ENCODE peak calls at places on chromosomes 13 and 19, in nine cellular contexts. O is lung; A is AG04450; P is CD8-positive, alpha-beta T cell; K is thoracic aorta; Z is aorta; D is ovary; W is Panc1; X is neural progenitor cell. B is an unnamed sample. For H3K27me3, the result is how much of the 10 kb centered on the place peaks cover.

GRCh38 chr13:50509771-50510441 is 333.6 kb downstream of the DLEU7 start:
- DNase-seq in O (no peak), D (no peak), Z (no peak), X (no peak), P (no peak), K (no peak), A (no peak), W (no peak), B (no peak)

GRCh38 chr13:106794131-106794530 is 226.2 kb upstream of the ARGLU1 start:
- DNase-seq in Z (no peak), A (no peak), O (no peak), D (no peak), P (no peak), K (no peak), W (no peak), X (no peak), B (no peak)

GRCh38 chr13:114025432-114026127 is 51.7 kb upstream of the C13orf46 start:
- DNase-seq in A (peak), W (no peak), O (no peak), D (peak), Z (peak), P (no peak), X (peak), K (no peak), B (no peak)

GRCh38 chr19:15595069-15595468 is 19.9 kb upstream of the CYP4F8 start:
- DNase-seq in W (no peak), D (no peak), Z (no peak), P (no peak), X (no peak), O (no peak), A (no peak), K (no peak), B (no peak)

GRCh38 chr13:36148436-36148835 is 17.3 kb upstream of the DCLK1 start:
- DNase-seq in A (no peak), Z (no peak), W (no peak), D (no peak), X (no peak), K (no peak), O (no peak), P (no peak), B (no peak)

GRCh38 chr19:43476606-43477005 is 11.2 kb upstream of the LYPD3 start:
- DNase-seq in O (no peak), K (no peak), D (no peak), W (no peak), Z (no peak), A (peak), P (no peak), X (no peak), B (no peak)

GRCh38 chr19:29380581-29380980 is 145.2 kb upstream of the VSTM2B start:
- DNase-seq in O (no peak), K (no peak), A (no peak), D (no peak), X (no peak), W (no peak), P (no peak), Z (no peak), B (no peak)

GRCh38 chr19:9940778-9941177 is 4.5 kb upstream of the OLFM2 start:
- DNase-seq in K (no peak), D (no peak), Z (no peak), O (no peak), W (no peak), X (no peak), P (no peak), A (no peak), B (no peak)

GRCh38 chr19:45087531-45087930 is 5.4 kb upstream of the PPP1R37 start:
- DNase-seq in O (no peak), Z (no peak), P (peak), W (no peak), D (no peak), K (no peak), A (no peak), X (no peak), B (peak)

GRCh38 chr19:2478756-2479555 is 3.0 kb downstream of the GADD45B start:
- DNase-seq in K (peak), P (peak), X (peak), O (peak), W (no peak), A (no peak), Z (peak), D (peak), B (peak)

GRCh38 chr19:2478324-2478755 is 2.4 kb downstream of the GADD45B start:
- DNase-seq in D (peak), O (peak), P (peak), A (no peak), K (peak), W (no peak), X (peak), Z (peak), B (peak)

GRCh38 chr19:2477732-2478191 is 1.8 kb downstream of the GADD45B start:
- DNase-seq in P (no peak), O (peak), X (no peak), Z (peak), A (no peak), W (no peak), K (no peak), D (peak), B (no peak)

GRCh38 chr19:2481466-2481865 is 5.5 kb downstream of the GADD45B start:
- DNase-seq in D (no peak), A (no peak), K (no peak), O (no peak), W (no peak), P (no peak), Z (peak), X (no peak), B (no peak)

DNA sequence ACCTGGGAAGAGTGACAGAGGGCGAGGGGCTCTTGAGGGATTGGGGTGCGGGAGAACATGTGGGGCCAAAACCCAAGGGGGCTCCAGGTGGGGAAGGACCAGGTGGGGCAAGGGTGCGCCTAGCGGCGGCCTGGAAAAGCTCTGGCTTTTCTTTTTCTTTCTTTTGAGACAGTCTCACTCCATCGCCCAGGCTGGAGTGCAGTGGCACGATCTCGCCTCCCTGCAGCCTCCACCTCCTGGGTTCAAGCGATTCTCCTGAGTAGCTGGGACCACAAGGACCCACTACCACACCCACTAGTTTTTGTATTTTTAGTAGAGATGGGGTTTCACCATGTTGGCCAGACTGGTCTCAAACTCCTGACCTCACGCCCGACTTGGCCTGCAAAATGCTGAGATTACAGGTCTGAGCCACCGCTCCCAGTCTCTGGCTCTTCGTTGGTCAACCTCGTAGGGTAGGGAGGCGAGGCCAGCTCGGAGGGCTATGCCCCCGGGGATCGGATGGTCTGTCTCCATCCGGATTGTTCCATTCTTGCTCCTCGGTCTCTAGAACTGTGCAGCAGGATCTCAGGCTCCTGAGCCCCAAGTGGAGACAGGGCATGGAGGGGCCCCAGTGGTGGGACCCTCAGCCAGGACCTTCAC is 3.7 kb downstream of the GADD45B start:
- DNase-seq in K (no peak), A (no peak), X (no peak), W (no peak), D (no peak), P (no peak), O (no peak), Z (peak), B (no peak)
- H3K27ac ChIP-seq in K (peak), A (no peak), X (no peak), W (peak), D (no peak), P (peak), O (no peak), Z (no peak), B (no peak)

GRCh38 chr19:35801828-35802227 is 10.8 kb downstream of the PRODH2 start:
- DNase-seq in Z (no peak), W (no peak), P (no peak), A (no peak), D (no peak), O (no peak), X (no peak), K (no peak), B (no peak)

GRCh38 chr19:35806597-35806996 is 6.0 kb downstream of the PRODH2 start:
- DNase-seq in O (no peak), W (no peak), Z (no peak), P (no peak), D (no peak), X (no peak), A (no peak), K (no peak), B (no peak)

GRCh38 chr19:35807633-35808032 is 5.0 kb downstream of the PRODH2 start:
- DNase-seq in Z (no peak), A (no peak), W (no peak), P (no peak), D (no peak), K (no peak), O (no peak), X (no peak), B (no peak)

GRCh38 chr19:35811317-35812219 is 1.1 kb downstream of the PRODH2 start:
- DNase-seq in O (no peak), X (no peak), P (no peak), Z (no peak), A (no peak), W (no peak), K (no peak), D (no peak), B (no peak)

DNA sequence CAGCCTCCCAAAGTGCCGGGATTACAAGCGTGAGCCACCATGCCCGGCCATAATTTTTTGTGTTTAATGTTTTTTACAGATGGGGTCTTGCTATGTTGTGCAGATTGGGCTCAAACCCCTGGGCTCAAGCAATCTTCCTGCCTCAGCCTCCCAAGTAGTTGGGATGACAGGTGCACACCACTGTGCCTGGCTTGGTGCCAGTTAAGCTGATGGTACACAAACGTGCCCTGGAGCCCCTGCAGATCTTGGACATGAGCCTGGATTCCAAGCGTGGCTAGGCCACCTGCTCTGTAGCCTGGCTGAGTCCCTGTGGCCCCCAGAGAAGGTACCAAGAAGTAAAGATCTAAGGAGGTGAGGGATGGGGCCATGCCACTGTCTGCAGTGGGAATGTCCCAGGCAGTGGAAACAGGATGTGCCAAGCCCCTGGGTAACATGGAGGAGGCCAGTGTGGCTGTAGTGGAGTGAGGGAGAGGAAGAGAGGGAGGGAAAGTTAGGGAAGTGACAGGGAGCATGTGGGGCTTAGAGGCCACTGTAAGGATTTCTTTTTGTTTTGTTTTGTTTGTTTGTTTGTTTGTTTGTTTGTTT is 7.0 kb downstream of the PRODH2 start:
- DNase-seq in P (no peak), Z (no peak), W (no peak), D (no peak), A (no peak), O (no peak), X (no peak), K (no peak), B (no peak)
- H3K27me3 ChIP-seq in P (under half), Z (under half), W (under half), D (under half), A (under half), O (under half), X (under half), K (under half), B (under half)

DNA sequence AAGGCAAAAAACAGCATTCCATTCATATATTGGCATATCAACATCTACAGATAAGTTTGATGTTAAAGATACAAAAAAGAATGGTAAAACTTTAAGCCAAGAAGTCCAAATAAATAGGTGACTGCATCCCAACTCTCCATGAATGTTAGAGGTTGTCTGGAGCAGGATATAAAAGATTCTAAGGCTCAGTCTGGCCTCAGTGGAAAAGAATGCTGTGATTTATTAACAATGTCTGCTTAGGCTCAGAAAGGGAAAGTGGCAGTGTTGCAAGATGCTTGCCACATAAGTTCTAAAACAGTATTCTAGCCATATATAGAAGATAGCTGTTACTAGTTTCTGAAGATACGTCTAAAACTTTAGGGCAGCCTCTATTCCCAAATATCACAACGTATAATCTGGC is 179.8 kb upstream of the NBEA start:
- DNase-seq in W (no peak), X (no peak), P (no peak), A (no peak), O (no peak), K (no peak), Z (no peak), D (no peak), B (no peak)
- H3K27ac ChIP-seq in W (no peak), X (no peak), P (no peak), A (no peak), O (no peak), K (no peak), Z (no peak), D (no peak), B (no peak)

DNA sequence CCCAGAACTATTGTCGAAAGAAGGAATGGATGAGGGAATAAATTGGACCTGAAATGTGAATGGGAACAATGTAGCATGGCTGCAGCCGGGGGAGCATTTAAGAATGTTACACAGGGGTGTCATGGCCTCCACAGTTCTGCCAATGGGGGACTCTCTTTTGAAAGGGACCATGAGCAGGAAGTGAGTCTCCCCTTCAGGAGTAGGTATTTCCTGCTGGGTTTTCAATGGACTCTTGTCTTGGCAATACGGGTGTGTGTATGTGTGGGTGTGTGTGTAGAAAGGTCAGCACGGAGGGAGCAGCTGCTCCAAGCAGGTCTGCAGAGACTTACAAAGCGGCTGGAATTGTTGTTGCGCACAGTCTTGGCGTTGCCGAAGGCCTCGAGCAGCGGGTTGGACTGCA is 24.4 kb downstream of the MYO1F start:
- DNase-seq in K (no peak), A (no peak), Z (no peak), P (no peak), W (no peak), O (no peak), D (no peak), X (peak), B (no peak)
- H3K27me3 ChIP-seq in K (under half), A (under half), Z (under half), P (under half), W (under half), O (under half), D (under half), X (under half), B (under half)

GRCh38 chr13:112325941-112326645 is 50.1 kb upstream of the SPACA7 start:
- DNase-seq in K (no peak), Z (peak), W (no peak), A (no peak), X (no peak), P (no peak), D (no peak), O (no peak), B (no peak)

GRCh38 chr13:112328936-112329335 is 47.2 kb upstream of the SPACA7 start:
- DNase-seq in D (no peak), X (no peak), O (no peak), W (no peak), Z (no peak), K (no peak), P (no peak), A (no peak), B (no peak)

GRCh38 chr13:112325142-112325808 is 50.9 kb upstream of the SPACA7 start:
- DNase-seq in Z (no peak), O (no peak), P (no peak), W (no peak), X (no peak), K (no peak), D (no peak), A (no peak), B (no peak)

GRCh38 chr13:112329376-112329775 is 46.8 kb upstream of the SPACA7 start:
- DNase-seq in A (no peak), P (no peak), D (no peak), Z (no peak), X (no peak), K (no peak), O (no peak), W (no peak), B (no peak)

DNA sequence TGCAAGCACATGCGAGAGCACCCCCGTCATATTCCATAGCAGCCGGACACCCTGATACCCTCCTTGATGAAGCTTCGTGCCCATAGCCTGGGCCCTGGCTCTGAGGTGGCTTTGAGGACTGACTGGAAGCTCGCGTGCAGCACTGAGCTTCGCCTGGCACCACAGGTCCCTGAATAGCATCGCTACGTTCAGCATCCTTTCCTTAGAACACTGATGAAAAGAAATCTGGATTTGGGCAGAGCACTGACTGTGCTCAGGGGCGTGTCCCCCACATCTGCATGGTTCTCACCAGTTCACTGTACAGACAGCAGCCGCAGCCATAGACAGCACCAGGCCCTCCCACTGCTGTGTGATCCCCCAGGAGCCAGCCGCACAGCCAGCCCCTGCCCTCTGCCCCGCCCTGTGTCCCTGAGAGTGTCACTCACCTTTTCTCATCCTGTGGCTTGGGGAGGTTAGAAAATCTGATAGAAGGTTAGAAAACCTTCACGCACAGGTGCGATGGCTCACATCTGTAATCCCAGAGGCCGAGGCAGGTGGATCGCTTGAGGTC is 49.3 kb upstream of the SPACA7 start:
- DNase-seq in W (no peak), O (no peak), A (no peak), X (no peak), D (no peak), K (no peak), Z (no peak), P (no peak), B (no peak)
- H3K27ac ChIP-seq in W (no peak), O (no peak), A (no peak), X (no peak), D (no peak), K (no peak), Z (no peak), P (no peak), B (no peak)

DNA sequence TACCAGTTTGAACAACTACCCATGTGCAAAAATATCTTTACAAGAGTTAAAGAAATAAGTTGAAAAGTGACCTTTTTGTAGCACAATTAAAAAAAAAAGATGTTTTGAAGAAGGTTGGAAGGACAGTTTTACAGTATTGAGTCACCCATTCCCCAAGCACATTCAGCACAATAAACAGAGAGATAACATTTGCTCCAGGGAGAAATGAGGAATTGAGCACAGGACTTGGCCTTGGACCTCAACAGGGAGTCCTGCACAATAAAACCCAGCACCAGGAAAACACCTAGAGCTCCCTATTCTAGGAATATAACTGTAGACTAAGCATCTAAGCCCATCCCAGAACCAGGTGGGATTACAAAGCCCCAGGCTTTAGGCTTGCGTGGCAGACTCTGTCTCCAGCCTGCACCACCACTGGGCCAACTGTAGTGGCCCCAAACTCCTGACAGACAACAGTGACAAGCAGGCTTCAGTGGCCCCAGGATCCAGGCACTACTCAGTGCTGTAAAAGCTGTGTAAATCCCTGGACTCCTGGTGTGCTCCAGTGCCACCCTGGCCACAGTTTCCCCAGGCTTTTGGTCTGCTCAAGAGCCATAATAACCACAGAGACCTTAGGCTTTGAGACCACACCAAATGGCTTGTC is 857.2 kb downstream of the SLITRK1 start:
- DNase-seq in O (no peak), P (no peak), Z (no peak), K (no peak), X (no peak), D (no peak), W (no peak), A (no peak), B (no peak)
- H3K27me3 ChIP-seq in O (under half), P (under half), Z (under half), K (under half), X (under half), D (under half), W (under half), A (under half), B (under half)

DNA sequence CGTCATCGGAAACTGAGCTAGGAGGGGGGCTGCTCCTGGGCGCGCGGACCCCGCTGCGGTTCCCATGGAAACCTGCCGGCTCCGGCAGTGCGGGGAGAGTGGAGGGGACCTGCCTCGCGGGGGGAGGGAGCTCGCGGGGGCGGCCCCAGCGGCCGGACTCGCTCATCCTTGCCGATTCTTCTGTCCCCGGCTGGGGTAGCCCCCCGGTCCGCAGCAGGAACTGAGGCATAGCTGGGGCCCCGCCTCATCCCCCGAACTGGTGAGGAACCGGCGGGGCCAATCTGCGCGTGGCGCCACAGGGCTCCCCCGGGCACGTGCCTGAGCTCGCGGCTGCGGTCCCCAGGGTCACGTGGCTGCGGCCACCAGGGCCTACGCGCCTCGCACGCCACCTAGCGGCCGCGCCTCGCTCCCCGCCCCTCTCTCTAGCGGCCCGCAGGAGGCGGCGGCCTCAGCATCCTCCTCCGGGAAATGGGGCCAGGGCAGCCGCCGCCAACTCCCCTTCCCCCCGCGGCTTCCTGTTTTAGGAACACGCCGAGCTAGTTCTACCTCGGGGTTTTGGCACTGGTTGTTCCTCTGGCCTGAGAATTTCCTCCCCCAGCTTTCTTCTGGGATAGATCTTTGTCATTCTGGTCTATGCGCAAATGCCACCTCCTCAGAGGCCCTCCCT is 1.7 kb upstream of the ELAVL3 start:
- DNase-seq in A (peak), O (peak), W (no peak), P (peak), Z (peak), D (peak), X (peak), K (peak), B (peak)
- H3K27ac ChIP-seq in A (no peak), O (no peak), W (peak), P (no peak), Z (no peak), D (no peak), X (no peak), K (no peak), B (no peak)

B was measured in CD4-positive, alpha-beta T cell.